ENCODE peak calls at places on chromosomes 13 and 19, in nine cellular contexts. X is epithelial cell of esophagus, P is colonic mucosa, G is HFFc6, Z is fibroblast of the aortic adventitia, I is IMR-90, R is endothelial cell, V is dorsolateral prefrontal cortex, M is AG04450. C is an unnamed sample.

GRCh38 chr19:58406818-58407657 is 1.4 kb upstream of the ZNF584 start:
- DNase-seq in I (no peak), M (no peak), P (no peak), Z (no peak), R (no peak), X (no peak), G (no peak), V (no peak), C (no peak)

GRCh38 chr13:101178394-101178793 is 237.9 kb downstream of the NALCN start:
- DNase-seq in R (no peak), I (peak; percentile 35), X (no peak), Z (no peak), P (no peak), V (no peak), M (peak; percentile 20), G (no peak), C (no peak)

GRCh38 chr13:76542176-76542575 is 344.0 kb downstream of the KCTD12 start:
- DNase-seq in G (no peak), V (no peak), X (no peak), P (no peak), R (no peak), M (no peak), I (no peak), Z (no peak), C (no peak)

GRCh38 chr13:98997738-98998641 is 20.1 kb upstream of the DOCK9 start:
- DNase-seq in G (peak; percentile 57), I (no peak), X (peak; percentile 91), Z (peak; percentile 43), P (no peak), R (no peak), M (no peak), V (no peak), C (no peak)

GRCh38 chr19:2578391-2578826 is 102.5 kb downstream of the GADD45B start:
- DNase-seq in V (no peak), M (no peak), I (peak; percentile 49), R (no peak), X (peak; percentile 35), G (peak; percentile 72), P (peak; percentile 52), Z (peak; percentile 79), C (peak; percentile 44)

GRCh38 chr13:38803566-38803965 is 116.7 kb downstream of the FREM2 start:
- DNase-seq in G (no peak), I (no peak), Z (no peak), X (no peak), V (no peak), P (no peak), M (no peak), R (no peak), C (no peak)

GRCh38 chr19:32570081-32570785 is 10.8 kb upstream of the PDCD5 start:
- DNase-seq in I (peak; percentile 57), V (peak; percentile 51), M (peak; percentile 18), P (peak; percentile 47), G (peak; percentile 59), Z (peak; percentile 66), R (peak; percentile 50), X (peak; percentile 63), C (peak; percentile 5)

GRCh38 chr19:38852231-38853044 is 2.7 kb upstream of the HNRNPL start:
- DNase-seq in I (peak; percentile 79), R (peak; percentile 33), Z (peak; percentile 61), P (peak; percentile 75), G (peak; percentile 85), X (peak; percentile 93), M (no peak), V (peak; percentile 34), C (no peak)

GRCh38 chr19:1261512-1261862 is 7.6 kb upstream of the CIRBP start:
- DNase-seq in Z (no peak), R (no peak), P (no peak), M (no peak), V (no peak), I (no peak), X (no peak), G (no peak), C (no peak)

GRCh38 chr13:111658150-111659100 is 338.0 kb downstream of the TEX29 start:
- DNase-seq in R (peak; percentile 47), V (no peak), I (no peak), P (no peak), M (no peak), X (no peak), G (no peak), Z (no peak), C (no peak)

GRCh38 chr19:41323430-41324125 is 13.6 kb downstream of the CCDC97 start:
- DNase-seq in I (peak; percentile 98), V (no peak), X (peak; percentile 70), M (peak; percentile 93), P (peak; percentile 52), G (peak; percentile 86), Z (peak; percentile 96), R (no peak), C (peak; percentile 86)

GRCh38 chr13:77333521-77334083 is 6.7 kb upstream of the MYCBP2 start:
- DNase-seq in X (no peak), P (no peak), V (no peak), I (no peak), G (no peak), Z (no peak), M (no peak), R (no peak), C (no peak)

GRCh38 chr13:76455960-76456359 is 430.2 kb downstream of the KCTD12 start:
- DNase-seq in V (no peak), M (peak; percentile 34), Z (peak; percentile 56), G (no peak), P (no peak), I (peak; percentile 78), X (peak; percentile 5), R (no peak), C (no peak)

GRCh38 chr19:18629166-18630088 is 7.4 kb upstream of the KLHL26 start:
- DNase-seq in I (no peak), R (no peak), V (no peak), X (no peak), P (no peak), G (no peak), M (no peak), Z (no peak), C (no peak)

GRCh38 chr13:109743706-109744453 is 42.5 kb downstream of the IRS2 start:
- DNase-seq in V (no peak), G (peak; percentile 49), Z (peak; percentile 25), X (peak; percentile 96), R (peak; percentile 56), P (peak; percentile 38), I (peak; percentile 78), M (peak; percentile 33), C (no peak)

GRCh38 chr13:99172951-99173350 is 27.7 kb upstream of the UBAC2 start:
- DNase-seq in M (no peak), X (no peak), R (no peak), I (no peak), G (no peak), P (no peak), V (no peak), Z (no peak), C (no peak)

GRCh38 chr13:75704194-75704941 is 68.2 kb downstream of the LMO7 start:
- DNase-seq in R (no peak), G (peak; percentile 49), P (no peak), Z (peak; percentile 86), I (peak; percentile 85), X (peak; percentile 71), V (no peak), M (peak; percentile 48), C (peak; percentile 67)

GRCh38 chr19:844300-844971 is 3.6 kb downstream of the PRTN3 start:
- DNase-seq in I (no peak), R (no peak), M (no peak), X (peak; percentile 20), Z (no peak), V (no peak), P (no peak), G (no peak), C (no peak)

GRCh38 chr19:40165362-40165937 is 25.8 kb upstream of the MAP3K10 start:
- DNase-seq in M (no peak), Z (peak; percentile 47), R (peak; percentile 66), X (peak; percentile 43), G (peak; percentile 25), I (no peak), V (peak; percentile 6), P (peak; percentile 62), C (no peak)

GRCh38 chr19:1855828-1856255 is 7.5 kb downstream of the KLF16 start:
- DNase-seq in M (no peak), G (no peak), X (no peak), R (no peak), V (no peak), I (peak; percentile 23), P (peak; percentile 45), Z (peak; percentile 37), C (no peak)

GRCh38 chr19:1882089-1882785 is 3.1 kb downstream of the ABHD17A start:
- DNase-seq in M (no peak), R (peak; percentile 60), X (no peak), P (no peak), G (no peak), V (no peak), Z (no peak), I (no peak), C (no peak)

GRCh38 chr13:42048625-42049453 is at the start of gene DGKH:
- DNase-seq in Z (peak; percentile 71), I (peak; percentile 78), G (peak; percentile 68), R (peak; percentile 73), P (peak; percentile 92), M (no peak), X (peak; percentile 80), V (peak; percentile 71), C (no peak)
- TF ChIP-seq CTCF in Z (no peak), I (peak; percentile 31), G (peak; percentile 31), R (peak; percentile 16), P (no peak), M (no peak), X (no peak), V (peak; percentile 12), C (peak; percentile 6)

DNA sequence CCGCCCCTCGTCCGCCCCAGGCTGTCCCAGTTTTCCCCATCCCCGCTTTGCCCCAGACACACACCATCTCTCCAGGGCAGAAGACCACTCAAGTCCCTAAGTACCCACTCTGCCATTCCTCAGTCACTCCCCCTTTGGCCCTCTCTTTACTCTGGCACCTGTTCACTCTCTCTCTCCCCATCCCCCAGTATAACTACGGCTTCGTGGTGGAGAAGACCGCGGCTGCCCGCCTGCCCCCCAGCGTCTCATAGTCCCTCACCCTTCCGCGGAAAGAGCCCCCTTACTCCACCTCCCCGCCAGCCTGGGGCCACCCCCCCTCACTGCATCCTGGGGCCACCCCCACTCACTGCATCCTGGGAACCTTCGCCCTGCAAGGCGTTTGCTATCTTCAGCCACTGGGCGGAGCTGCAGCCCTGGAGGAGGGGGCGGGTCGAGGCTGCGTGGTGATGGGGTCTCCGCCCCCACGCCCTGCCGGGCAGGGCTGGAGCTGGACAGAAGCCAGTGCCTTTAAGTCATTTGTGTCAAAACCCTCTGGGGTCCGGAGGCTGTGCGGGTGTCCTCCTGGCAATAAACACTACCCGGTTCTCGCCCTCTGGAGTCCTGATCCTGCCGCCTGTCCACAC is 5.0 kb downstream of the MVB12A start:
- DNase-seq in V (no peak), P (peak; percentile 26), G (no peak), M (no peak), I (peak; percentile 23), Z (peak; percentile 16), X (peak; percentile 36), R (peak; percentile 80), C (no peak)
- TF ChIP-seq CTCF in V (peak; percentile 34), P (no peak), G (peak; percentile 58), M (peak; percentile 58), I (peak; percentile 46), Z (peak; percentile 56), X (peak; percentile 61), R (no peak), C (peak; percentile 61)

GRCh38 chr19:31534786-31535185 is 185.6 kb upstream of the TSHZ3 start:
- DNase-seq in M (no peak), X (no peak), Z (no peak), I (no peak), G (no peak), R (no peak), V (no peak), P (no peak), C (no peak)
- TF ChIP-seq CTCF in M (no peak), X (no peak), Z (no peak), I (no peak), G (no peak), R (no peak), V (no peak), P (no peak), C (no peak)

GRCh38 chr19:14114854-14115253 is 2.7 kb downstream of the PRKACA start:
- DNase-seq in Z (no peak), V (no peak), P (peak; percentile 60), I (no peak), M (no peak), R (peak; percentile 72), G (no peak), X (peak; percentile 34), C (no peak)
- TF ChIP-seq CTCF in Z (peak; percentile 54), V (peak; percentile 46), P (peak; percentile 42), I (peak; percentile 36), M (peak; percentile 49), R (peak; percentile 56), G (peak; percentile 73), X (peak; percentile 42), C (peak; percentile 40)